ENCODE peak calls at places on chromosomes 2 and 18, in four cellular contexts. N is HCT116, Z is astrocyte, R is right lobe of liver. B is an unnamed sample. For H3K4me1 and H3K36me3, the result is how much of the 10 kb centered on the place peaks cover.

GRCh38 chr2:216878072-216878471 is 18.2 kb upstream of the TNP1 start:
- DNase-seq in R (no peak), N (no peak), Z (no peak), B (no peak)

GRCh38 chr2:197011777-197012641 is 85.5 kb upstream of the PGAP1 start:
- DNase-seq in Z (peak), R (no peak), N (peak), B (no peak)

GRCh38 chr2:152380261-152381055 is 45.5 kb downstream of the FMNL2 start:
- DNase-seq in R (no peak), Z (no peak), N (no peak), B (no peak)

GRCh38 chr2:196421880-196422279 is 217.6 kb upstream of the CCDC150 start:
- DNase-seq in N (no peak), R (no peak), Z (no peak), B (no peak)

GRCh38 chr2:66013456-66013855 is 421.5 kb upstream of the MEIS1 start:
- DNase-seq in Z (no peak), N (no peak), R (no peak), B (no peak)

GRCh38 chr2:205994344-205994743 is 91.6 kb downstream of the INO80D start:
- DNase-seq in R (no peak), N (no peak), Z (no peak), B (no peak)

GRCh38 chr2:204260162-204260877 is 285.0 kb upstream of the PARD3B start:
- DNase-seq in R (peak), N (peak), Z (peak), B (no peak)

GRCh38 chr2:168773128-168773527 is 29.3 kb upstream of the NOSTRIN start:
- DNase-seq in Z (no peak), N (no peak), R (no peak), B (no peak)

GRCh38 chr2:83826601-83827000 is 632.5 kb downstream of the SUCLG1 start:
- DNase-seq in Z (no peak), R (no peak), N (no peak), B (no peak)

GRCh38 chr2:168030862-168031624 is 216.4 kb downstream of the STK39 start:
- DNase-seq in Z (peak), N (no peak), R (no peak), B (no peak)

GRCh38 chr18:36493349-36494281 is 196.1 kb downstream of the FHOD3 start:
- DNase-seq in Z (no peak), R (no peak), N (no peak), B (no peak)

GRCh38 chr2:72754628-72755320 is 71.1 kb downstream of the EXOC6B start:
- DNase-seq in R (no peak), N (no peak), Z (peak), B (no peak)

GRCh38 chr2:88626171-88627054 is 851 bp downstream of the EIF2AK3 start:
- DNase-seq in Z (no peak), N (no peak), R (peak), B (peak)

DNA sequence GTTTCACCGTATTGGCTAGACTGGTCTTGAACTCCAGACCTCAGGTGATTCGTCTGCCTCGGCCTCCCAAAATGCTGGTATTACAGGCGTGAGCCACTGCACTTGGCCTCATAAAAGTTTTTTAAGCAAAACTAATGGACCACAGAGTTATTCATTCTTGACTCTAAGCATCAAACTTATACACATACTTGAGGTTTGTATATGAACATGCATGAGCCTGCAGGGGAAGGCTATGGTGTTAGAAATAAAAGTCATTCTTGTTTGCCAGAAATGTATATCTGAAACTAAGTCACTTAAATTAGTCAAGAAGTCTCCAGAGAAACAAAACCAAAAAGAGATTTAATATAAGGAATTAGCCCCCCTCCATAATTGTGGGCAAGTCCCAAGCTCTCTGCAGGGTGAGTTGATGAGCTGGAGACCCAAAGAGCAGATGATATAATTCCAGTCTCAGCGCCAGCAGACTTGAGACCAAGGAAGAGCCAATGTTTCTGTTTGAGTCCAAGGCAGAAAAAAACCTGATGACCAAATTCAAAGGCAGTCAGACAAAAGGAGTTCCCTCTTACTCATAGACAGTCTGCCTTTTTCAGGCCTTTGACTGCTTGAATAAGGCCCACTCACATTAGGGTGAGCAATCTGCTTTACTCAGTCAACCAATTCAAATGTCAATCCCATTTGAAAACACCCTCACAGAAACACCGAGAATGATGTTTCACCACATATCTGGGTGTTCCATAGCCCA is 69.0 kb upstream of the DSG1 start:
- DNase-seq in R (no peak), Z (peak), N (no peak), B (no peak)
- H3K4me1 ChIP-seq in R (under half), Z (under half), N (under half), B (under half)

GRCh38 chr2:236696866-236697265 is 127.2 kb downstream of the ACKR3 start:
- DNase-seq in N (no peak), R (no peak), Z (no peak), B (no peak)
- H3K27ac ChIP-seq in N (no peak), R (no peak), Z (no peak), B (no peak)

GRCh38 chr2:63914311-63914710 is 72.6 kb downstream of the UGP2 start:
- DNase-seq in Z (no peak), R (no peak), N (no peak), B (no peak)
- H3K36me3 ChIP-seq in Z (under half), R (under half), N (under half), B (under half)

GRCh38 chr2:68245066-68245465 is 7.3 kb downstream of the PPP3R1 start:
- DNase-seq in N (no peak), R (no peak), Z (no peak), B (no peak)

GRCh38 chr2:68240446-68240845 is 11.9 kb downstream of the PPP3R1 start:
- DNase-seq in N (no peak), Z (no peak), R (no peak), B (no peak)

GRCh38 chr2:68248361-68248760 is 4.0 kb downstream of the PPP3R1 start:
- DNase-seq in R (no peak), Z (no peak), N (no peak), B (no peak)

GRCh38 chr2:68245672-68246071 is 6.7 kb downstream of the PPP3R1 start:
- DNase-seq in N (no peak), R (no peak), Z (no peak), B (no peak)

GRCh38 chr2:68244456-68244855 is 7.9 kb downstream of the PPP3R1 start:
- DNase-seq in Z (no peak), N (no peak), R (no peak), B (no peak)
- H3K4me1 ChIP-seq in Z (under half), N (under half), R (under half), B (under half)

GRCh38 chr18:62988467-62988866 is 273.1 kb downstream of the PHLPP1 start:
- DNase-seq in Z (no peak), R (no peak), N (no peak), B (no peak)
- H3K27ac ChIP-seq in Z (no peak), R (no peak), N (no peak), B (no peak)

GRCh38 chr2:86035883-86036789 is 69.5 kb downstream of the POLR1A start:
- DNase-seq in R (peak), Z (peak), N (no peak), B (peak)
- H3K36me3 ChIP-seq in R (under half), Z (under half), N (half or more), B (under half)

GRCh38 chr2:101722878-101723277 is 25.4 kb downstream of the MAP4K4 start:
- DNase-seq in Z (no peak), N (no peak), R (no peak), B (no peak)
- H3K4me1 ChIP-seq in Z (under half), N (under half), R (under half), B (under half)

GRCh38 chr18:6941988-6942387 is 175.6 kb downstream of the LAMA1 start:
- DNase-seq in R (no peak), Z (no peak), N (no peak), B (no peak)

GRCh38 chr18:6943143-6943542 is 174.5 kb downstream of the LAMA1 start:
- DNase-seq in Z (no peak), R (no peak), N (no peak), B (no peak)

GRCh38 chr18:6938003-6938402 is 179.6 kb downstream of the LAMA1 start:
- DNase-seq in R (no peak), N (no peak), Z (no peak), B (no peak)

GRCh38 chr18:6942742-6943141 is 174.9 kb downstream of the LAMA1 start:
- DNase-seq in N (no peak), Z (no peak), R (no peak), B (no peak)

GRCh38 chr18:6940451-6940970 is 177.1 kb downstream of the LAMA1 start:
- DNase-seq in N (no peak), Z (no peak), R (no peak), B (no peak)
- H3K27ac ChIP-seq in N (no peak), Z (no peak), R (no peak), B (no peak)

GRCh38 chr18:9108911-9109310 is 6.4 kb downstream of the NDUFV2 start:
- DNase-seq in Z (no peak), R (no peak), N (no peak), B (no peak)

GRCh38 chr18:9115984-9116383 is 13.5 kb downstream of the NDUFV2 start:
- DNase-seq in N (no peak), R (no peak), Z (no peak), B (no peak)

GRCh38 chr18:9117980-9118841 is 15.7 kb downstream of the NDUFV2 start:
- DNase-seq in R (no peak), N (no peak), Z (no peak), B (no peak)

GRCh38 chr18:9109523-9109922 is 7.0 kb downstream of the NDUFV2 start:
- DNase-seq in R (no peak), Z (peak), N (no peak), B (no peak)

DNA sequence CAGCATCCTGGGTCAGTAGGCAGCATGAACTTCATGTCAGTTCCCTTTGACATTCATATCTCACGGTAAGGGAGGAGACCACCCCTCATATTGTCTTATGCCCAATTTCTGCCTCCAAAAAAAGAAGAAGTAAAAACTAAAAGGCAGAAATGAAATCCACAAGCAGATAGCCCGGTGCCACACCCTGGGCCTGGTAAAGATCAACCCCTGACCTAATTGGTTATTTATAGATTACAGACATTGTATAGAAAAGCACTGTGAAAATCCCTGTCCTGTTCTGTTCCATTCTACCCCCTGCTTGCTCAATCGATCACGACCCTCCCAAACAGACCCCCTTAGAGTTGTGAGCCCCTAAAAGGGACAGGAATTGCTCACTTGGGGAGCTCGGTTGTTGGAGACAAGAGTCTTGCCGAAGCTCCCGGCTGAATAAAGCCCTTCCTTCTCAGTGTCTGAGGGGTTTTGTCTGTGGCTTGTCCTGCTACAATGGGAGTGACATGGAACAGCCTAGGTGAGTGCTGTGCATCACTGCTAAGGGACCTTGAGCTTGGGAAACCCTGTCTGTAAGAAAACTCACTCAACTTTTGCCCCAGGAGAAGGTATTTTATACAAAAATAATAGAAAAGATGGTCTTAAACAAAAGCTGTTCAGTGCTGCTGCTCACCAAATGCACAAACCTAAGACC is 11.1 kb downstream of the NDUFV2 start:
- DNase-seq in R (no peak), N (no peak), Z (no peak), B (no peak)
- H3K36me3 ChIP-seq in R (under half), N (under half), Z (under half), B (under half)

GRCh38 chr2:200614249-200614648 is 28.4 kb downstream of the AOX1 start:
- DNase-seq in N (no peak), R (no peak), Z (no peak), B (no peak)

GRCh38 chr2:200613692-200614091 is 27.9 kb downstream of the AOX1 start:
- DNase-seq in R (peak), Z (no peak), N (no peak), B (no peak)

GRCh38 chr2:200616656-200617055 is 30.8 kb downstream of the AOX1 start:
- DNase-seq in R (no peak), N (no peak), Z (no peak), B (no peak)

GRCh38 chr2:200616193-200616592 is 30.4 kb downstream of the AOX1 start:
- DNase-seq in N (no peak), R (peak), Z (no peak), B (no peak)

GRCh38 chr2:200615247-200615646 is 29.4 kb downstream of the AOX1 start:
- DNase-seq in R (no peak), N (no peak), Z (peak), B (no peak)
- H3K4me1 ChIP-seq in R (under half), N (under half), Z (under half), B (under half)

B was measured in aorta.